ENCODE peak calls at places on chromosomes 4 and X, in four cellular contexts. Z, K, G and Y are unnamed samples.
A peak's percentile ranks its signal among the peaks of the same experiment; 100 is the strongest.

GRCh38 chr4:138734746-138735145 is 280.8 kb upstream of the NOCT start:
- DNase-seq in Z (no peak), K (no peak), G (no peak), Y (no peak)

GRCh38 chr4:83362492-83363329 is 28.1 kb upstream of the HPSE start:
- DNase-seq in Z (no peak), K (peak; percentile 38), G (no peak), Y (peak; percentile 96)

GRCh38 chr4:168634276-168634802 is 137.5 kb downstream of the PALLD start:
- DNase-seq in Z (no peak), K (no peak), G (no peak), Y (no peak)

GRCh38 chr4:77701111-77701510 is 95.5 kb downstream of the CXCL13 start:
- DNase-seq in Z (no peak), K (no peak), G (no peak), Y (no peak)

GRCh38 chr4:76801621-76802545 is 96.1 kb downstream of the SOWAHB start:
- DNase-seq in Z (no peak), K (no peak), G (no peak), Y (no peak)

GRCh38 chr4:178086324-178086723 is 644.1 kb upstream of the AGA start:
- DNase-seq in Z (peak; percentile 18), K (peak; percentile 12), G (no peak), Y (peak; percentile 0)

GRCh38 chr4:109969909-109970308 is 57.2 kb downstream of the EGF start:
- DNase-seq in Z (no peak), K (no peak), G (no peak), Y (peak; percentile 61)

GRCh38 chr4:8746523-8747466 is 124.8 kb downstream of the HMX1 start:
- DNase-seq in Z (no peak), K (no peak), G (no peak), Y (no peak)

GRCh38 chrX:73963682-73964081 is 340.3 kb upstream of the ZCCHC13 start:
- DNase-seq in Z (no peak), K (no peak), G (no peak), Y (no peak)

GRCh38 chr4:57063518-57063917 is 46.7 kb downstream of the IGFBP7 start:
- DNase-seq in Z (no peak), K (no peak), G (no peak), Y (no peak)

GRCh38 chrX:66005832-66006449 is 33.9 kb downstream of the VSIG4 start:
- DNase-seq in Z (no peak), K (peak; percentile 61), G (no peak), Y (no peak)

GRCh38 chr4:81652069-81652478 is 180.4 kb upstream of the RASGEF1B start:
- DNase-seq in Z (no peak), K (no peak), G (no peak), Y (no peak)

GRCh38 chr4:8706221-8707044 is 113.9 kb downstream of the CPZ start:
- DNase-seq in Z (no peak), K (no peak), G (no peak), Y (no peak)

GRCh38 chr4:110540606-110541440 is 64.9 kb downstream of the ENPEP start:
- DNase-seq in Z (no peak), K (no peak), G (no peak), Y (no peak)

GRCh38 chr4:188596027-188596426 is 456.8 kb downstream of the TRIML1 start:
- DNase-seq in Z (no peak), K (no peak), G (no peak), Y (no peak)

GRCh38 chrX:139204576-139204902 is 326.0 kb upstream of the F9 start:
- DNase-seq in Z (no peak), K (no peak), G (no peak), Y (no peak)

GRCh38 chrX:44017726-44018125 is 44.5 kb upstream of the NDP start:
- DNase-seq in Z (no peak), K (no peak), G (no peak), Y (no peak)

GRCh38 chrX:122982521-122982920 is 201.6 kb upstream of the GRIA3 start:
- DNase-seq in Z (no peak), K (no peak), G (no peak), Y (no peak)

GRCh38 chr4:83231620-83232056 is 53.0 kb downstream of the COQ2 start:
- DNase-seq in Z (no peak), K (no peak), G (no peak), Y (peak; percentile 60)

GRCh38 chr4:8295471-8295870 is 25.9 kb downstream of the HTRA3 start:
- DNase-seq in Z (no peak), K (no peak), G (no peak), Y (no peak)

GRCh38 chr4:1869530-1870327 is 1.5 kb upstream of the NSD2 start:
- DNase-seq in Z (no peak), K (no peak), G (no peak), Y (no peak)

GRCh38 chr4:177444911-177445736 is 2.9 kb upstream of the AGA start:
- DNase-seq in Z (no peak), K (no peak), G (peak; percentile 63), Y (no peak)

GRCh38 chr4:118909173-118909956 is 20.7 kb downstream of the SYNPO2 start:
- DNase-seq in Z (no peak), K (no peak), G (no peak), Y (no peak)

GRCh38 chr4:11704136-11704535 is 275.4 kb upstream of the HS3ST1 start:
- DNase-seq in Z (no peak), K (no peak), G (no peak), Y (no peak)

GRCh38 chrX:153441981-153442380 is 3.9 kb downstream of the TREX2 start:
- DNase-seq in Z (no peak), K (no peak), G (no peak), Y (no peak)

GRCh38 chr4:2619459-2619858 is 83.0 kb downstream of the FAM193A start:
- DNase-seq in Z (no peak), K (no peak), G (no peak), Y (no peak)

GRCh38 chr4:29983890-29984289 is 736.3 kb upstream of the PCDH7 start:
- DNase-seq in Z (no peak), K (no peak), G (no peak), Y (no peak)

GRCh38 chrX:12443534-12444098 is 305.3 kb downstream of the FRMPD4 start:
- DNase-seq in Z (no peak), K (no peak), G (no peak), Y (no peak)

GRCh38 chr4:25575581-25575980 is 80.1 kb upstream of the SLC34A2 start:
- DNase-seq in Z (no peak), K (no peak), G (no peak), Y (no peak)

GRCh38 chr4:119506761-119507160 is 121.8 kb downstream of the PDE5A start:
- DNase-seq in Z (no peak), K (no peak), G (no peak), Y (no peak)

GRCh38 chr4:7647932-7648812 is 213.4 kb upstream of the PSAPL1 start:
- DNase-seq in Z (no peak), K (peak; percentile 40), G (no peak), Y (peak; percentile 76)

GRCh38 chr4:7964890-7965662 is 25.4 kb upstream of the AFAP1 start:
- DNase-seq in Z (no peak), K (no peak), G (no peak), Y (no peak)

GRCh38 chr4:80610845-80611244 is 275.3 kb downstream of the CFAP299 start:
- DNase-seq in Z (no peak), K (no peak), G (no peak), Y (no peak)

GRCh38 chrX:124274438-124275166 is 57.9 kb upstream of the TEX13D start:
- DNase-seq in Z (no peak), K (peak; percentile 8), G (no peak), Y (no peak)

GRCh38 chr4:726816-727215 is 21.2 kb downstream of the PCGF3 start:
- DNase-seq in Z (no peak), K (peak; percentile 42), G (no peak), Y (no peak)
- TF ChIP-seq YY1 in Z (no peak), K (no peak), G (no peak), Y (no peak)

GRCh38 chr4:87073187-87073569 is 138.4 kb downstream of the AFF1 start:
- DNase-seq in Z (no peak), K (no peak), G (no peak), Y (peak; percentile 7)

GRCh38 chr4:87069037-87069742 is 134.4 kb downstream of the AFF1 start:
- DNase-seq in Z (no peak), K (no peak), G (no peak), Y (no peak)

GRCh38 chr4:87073570-87074470 is 139.0 kb downstream of the AFF1 start:
- DNase-seq in Z (no peak), K (no peak), G (no peak), Y (no peak)

GRCh38 chr4:87068591-87069021 is 133.8 kb downstream of the AFF1 start:
- DNase-seq in Z (no peak), K (no peak), G (no peak), Y (no peak)

GRCh38 chr4:87071401-87071800 is 136.6 kb downstream of the AFF1 start:
- DNase-seq in Z (no peak), K (no peak), G (no peak), Y (no peak)
- TF ChIP-seq CEBPB in Z (no peak), K (no peak), G (no peak), Y (no peak)

GRCh38 chrX:110341189-110342035 is 17.2 kb upstream of the RTL9 start:
- DNase-seq in Z (peak; percentile 28), K (peak; percentile 46), G (no peak), Y (no peak)

DNA sequence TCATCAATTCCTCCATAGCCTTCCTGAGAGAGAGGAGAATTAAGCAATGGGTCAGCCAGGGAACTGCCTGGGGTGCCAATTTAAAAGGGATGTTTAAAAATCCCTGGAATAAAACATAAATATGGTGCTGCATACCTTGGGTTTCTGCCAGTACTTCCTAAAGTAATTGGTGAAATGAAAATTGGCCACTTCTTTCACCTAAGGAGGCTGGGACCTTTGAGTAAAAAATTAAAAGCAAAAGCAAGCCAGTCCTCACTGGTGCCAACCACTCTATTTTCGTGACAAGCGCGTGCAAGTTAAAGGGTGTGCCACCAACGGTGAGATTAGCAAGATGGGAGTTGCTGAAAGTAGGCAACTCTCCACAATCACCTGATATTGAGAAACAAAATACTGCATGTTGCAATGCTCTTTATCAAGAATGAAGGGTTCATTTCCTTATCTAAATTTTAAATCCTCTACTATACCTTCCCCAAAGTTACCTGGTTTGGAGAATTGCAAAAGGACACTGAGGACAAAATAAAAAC is 19.7 kb upstream of the RTL9 start:
- DNase-seq in Z (no peak), K (no peak), G (no peak), Y (no peak)
- TF ChIP-seq FOSL1 in Z (no peak), K (no peak), G (no peak), Y (no peak)

GRCh38 chrX:133249659-133250058 is 31.5 kb upstream of the TFDP3 start:
- DNase-seq in Z (no peak), K (no peak), G (no peak), Y (no peak)
- TF ChIP-seq YY1 in Z (no peak), K (no peak), G (no peak), Y (no peak)

GRCh38 chr4:4853371-4853823 is 6.1 kb upstream of the MSX1 start:
- DNase-seq in Z (no peak), K (no peak), G (no peak), Y (no peak)

GRCh38 chr4:4855293-4856070 is 4.0 kb upstream of the MSX1 start:
- DNase-seq in Z (no peak), K (no peak), G (no peak), Y (no peak)

GRCh38 chr4:4856071-4857000 is 3.1 kb upstream of the MSX1 start:
- DNase-seq in Z (no peak), K (no peak), G (no peak), Y (no peak)

GRCh38 chr4:4853921-4854648 is 5.4 kb upstream of the MSX1 start:
- DNase-seq in Z (no peak), K (no peak), G (no peak), Y (no peak)

GRCh38 chr4:4854649-4855292 is 4.7 kb upstream of the MSX1 start:
- DNase-seq in Z (no peak), K (no peak), G (no peak), Y (no peak)
- TF ChIP-seq CEBPB in Z (no peak), K (no peak), G (no peak), Y (no peak)